ENCODE peak calls at places on chromosomes 11 and 22, in four cellular contexts. One of them, this sample, is unnamed.

GRCh38 chr22:50206599-50206998 is 5.8 kb downstream of the SELENOO start:
- DNase-seq in heart right ventricle: peak; percentile 68
- DNase-seq in astrocyte of the spinal cord: no peak
- DNase-seq in lower leg skin: no peak
- DNase-seq in this sample: peak; percentile 87

GRCh38 chr22:46619240-46619829 is 851 bp upstream of the GRAMD4 start:
- DNase-seq in heart right ventricle: no peak
- DNase-seq in astrocyte of the spinal cord: peak; percentile 66
- DNase-seq in lower leg skin: no peak
- DNase-seq in this sample: no peak

GRCh38 chr11:3807856-3808845 is at the start of gene PGAP2:
- DNase-seq in heart right ventricle: peak; percentile 56
- DNase-seq in astrocyte of the spinal cord: peak; percentile 31
- DNase-seq in lower leg skin: peak; percentile 46
- DNase-seq in this sample: peak; percentile 48

GRCh38 chr11:111665779-111666178 is 63.5 kb downstream of the SIK2 start:
- DNase-seq in heart right ventricle: no peak
- DNase-seq in astrocyte of the spinal cord: peak; percentile 63
- DNase-seq in lower leg skin: no peak
- DNase-seq in this sample: peak; percentile 60

GRCh38 chr11:1196516-1197391 is 26.1 kb upstream of the MUC5B start:
- DNase-seq in heart right ventricle: peak; percentile 1
- DNase-seq in astrocyte of the spinal cord: no peak
- DNase-seq in lower leg skin: no peak
- DNase-seq in this sample: no peak

GRCh38 chr22:37186997-37187522 is 987 bp downstream of the C1QTNF6 start:
- DNase-seq in heart right ventricle: no peak
- DNase-seq in astrocyte of the spinal cord: no peak
- DNase-seq in lower leg skin: no peak
- DNase-seq in this sample: peak; percentile 31

GRCh38 chr22:30027169-30027568 is 53.1 kb upstream of the HORMAD2 start:
- DNase-seq in heart right ventricle: no peak
- DNase-seq in astrocyte of the spinal cord: no peak
- DNase-seq in lower leg skin: no peak
- DNase-seq in this sample: no peak

GRCh38 chr11:119450590-119450989 is 27.6 kb upstream of the THY1 start:
- DNase-seq in heart right ventricle: no peak
- DNase-seq in astrocyte of the spinal cord: no peak
- DNase-seq in lower leg skin: no peak
- DNase-seq in this sample: peak; percentile 26

GRCh38 chr22:31102441-31103081 is 4.8 kb downstream of the SELENOM start:
- DNase-seq in heart right ventricle: peak; percentile 47
- DNase-seq in astrocyte of the spinal cord: peak; percentile 83
- DNase-seq in lower leg skin: peak; percentile 81
- DNase-seq in this sample: peak; percentile 99

GRCh38 chr11:128130052-128130451 is 457.3 kb downstream of the ETS1 start:
- DNase-seq in heart right ventricle: no peak
- DNase-seq in astrocyte of the spinal cord: no peak
- DNase-seq in lower leg skin: no peak
- DNase-seq in this sample: no peak

GRCh38 chr11:69001301-69002081 is 11.6 kb downstream of the MRGPRF start:
- DNase-seq in heart right ventricle: peak; percentile 3
- DNase-seq in astrocyte of the spinal cord: no peak
- DNase-seq in lower leg skin: no peak
- DNase-seq in this sample: no peak

GRCh38 chr11:48107188-48107704 is 109.4 kb upstream of the OR4B1 start:
- DNase-seq in heart right ventricle: no peak
- DNase-seq in astrocyte of the spinal cord: no peak
- DNase-seq in lower leg skin: no peak
- DNase-seq in this sample: no peak

GRCh38 chr11:75969626-75970308 is 154.8 kb downstream of the UVRAG start:
- DNase-seq in heart right ventricle: no peak
- DNase-seq in astrocyte of the spinal cord: peak; percentile 30
- DNase-seq in lower leg skin: no peak
- DNase-seq in this sample: peak; percentile 69

GRCh38 chr11:45798793-45799441 is 6.0 kb upstream of the SLC35C1 start:
- DNase-seq in heart right ventricle: no peak
- DNase-seq in astrocyte of the spinal cord: no peak
- DNase-seq in lower leg skin: no peak
- DNase-seq in this sample: peak; percentile 95

GRCh38 chr22:47369431-47370015 is 607.1 kb downstream of the TBC1D22A start:
- DNase-seq in heart right ventricle: no peak
- DNase-seq in astrocyte of the spinal cord: no peak
- DNase-seq in lower leg skin: no peak
- DNase-seq in this sample: no peak

DNA sequence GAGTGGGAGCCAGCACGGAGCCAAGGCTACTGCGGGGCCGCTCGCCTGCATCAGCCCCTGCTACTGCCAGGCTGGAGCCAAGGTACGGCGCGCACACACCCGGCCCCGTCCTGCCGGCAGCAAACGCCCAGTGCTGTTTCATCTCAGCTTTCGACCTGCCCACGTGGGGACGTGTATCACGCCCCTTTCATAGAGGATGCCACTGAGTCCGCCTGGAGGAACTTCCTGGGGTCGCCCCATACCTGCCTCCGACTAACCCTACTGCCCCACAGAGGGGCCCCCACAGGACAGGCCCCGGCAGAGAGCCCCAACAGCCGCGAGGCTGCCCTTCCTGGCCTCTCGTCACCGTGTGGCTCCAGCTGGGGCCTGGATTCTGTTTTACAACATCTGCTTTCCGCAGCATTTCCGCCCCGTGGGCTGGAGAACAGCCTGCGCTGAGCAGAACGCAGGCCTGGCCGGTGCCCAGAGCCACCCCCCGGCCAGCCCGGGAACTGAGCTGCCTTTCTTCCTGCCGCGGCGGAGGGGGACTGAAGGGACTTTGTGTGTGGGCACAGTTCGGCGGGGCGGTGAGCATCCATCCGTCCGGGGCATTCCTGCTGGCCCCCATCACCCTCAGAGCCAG is 22.9 kb upstream of the ARHGAP8 start:
- DNase-seq in heart right ventricle: peak; percentile 66
- DNase-seq in astrocyte of the spinal cord: peak; percentile 50
- DNase-seq in lower leg skin: no peak
- DNase-seq in this sample: peak; percentile 86
- H3K4me3 ChIP-seq in heart right ventricle: peak overlapping the region; percentile 8
- H3K4me3 ChIP-seq in astrocyte of the spinal cord: no peak overlapping the region
- H3K4me3 ChIP-seq in lower leg skin: no peak overlapping the region
- H3K4me3 ChIP-seq in this sample: no peak overlapping the region

DNA sequence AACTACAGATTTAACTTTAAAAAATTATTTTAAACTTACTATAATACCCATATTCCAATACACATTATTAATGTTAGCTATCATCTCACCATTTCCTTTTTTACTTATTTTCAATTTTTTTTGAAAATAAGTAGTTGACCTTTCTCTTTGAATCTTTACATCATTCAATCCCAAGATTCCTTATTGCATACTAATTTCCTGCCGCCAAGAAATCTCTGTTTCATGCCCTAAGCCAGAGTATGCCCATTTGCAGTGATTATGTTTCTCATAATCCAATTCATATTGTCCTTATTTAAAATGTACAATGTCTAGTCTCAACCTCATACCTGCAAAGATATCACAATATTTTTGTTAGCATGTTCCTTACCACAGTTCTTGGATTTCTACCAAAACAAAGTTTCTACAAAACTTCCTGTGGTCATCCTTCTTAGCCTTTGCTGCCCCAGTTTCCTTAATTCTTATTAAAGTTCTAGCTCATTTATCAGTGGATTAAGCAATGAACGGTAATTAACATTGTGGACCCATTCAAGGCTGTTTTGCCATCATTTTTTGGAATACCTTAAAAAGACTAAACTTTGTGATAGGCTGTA is 75.3 kb downstream of the CD44 start:
- DNase-seq in heart right ventricle: no peak
- DNase-seq in astrocyte of the spinal cord: no peak
- DNase-seq in lower leg skin: no peak
- DNase-seq in this sample: peak; percentile 28
- TF ChIP-seq CTCF in heart right ventricle: no peak
- TF ChIP-seq CTCF in astrocyte of the spinal cord: no peak
- TF ChIP-seq CTCF in lower leg skin: no peak
- TF ChIP-seq CTCF in this sample: no peak

GRCh38 chr11:66614073-66614472 is 2.4 kb upstream of the RBM14 start:
- DNase-seq in heart right ventricle: no peak
- DNase-seq in astrocyte of the spinal cord: no peak
- DNase-seq in lower leg skin: no peak
- DNase-seq in this sample: peak; percentile 54

GRCh38 chr11:66624450-66624849 is 8.0 kb downstream of the RBM14 start:
- DNase-seq in heart right ventricle: no peak
- DNase-seq in astrocyte of the spinal cord: no peak
- DNase-seq in lower leg skin: no peak
- DNase-seq in this sample: no peak

GRCh38 chr11:66616379-66617147 is at the start of gene RBM14:
- DNase-seq in heart right ventricle: peak; percentile 99
- DNase-seq in astrocyte of the spinal cord: peak; percentile 99
- DNase-seq in lower leg skin: peak; percentile 98
- DNase-seq in this sample: peak; percentile 99

GRCh38 chr11:66617148-66617814 is 851 bp downstream of the RBM14 start:
- DNase-seq in heart right ventricle: peak; percentile 80
- DNase-seq in astrocyte of the spinal cord: no peak
- DNase-seq in lower leg skin: peak; percentile 71
- DNase-seq in this sample: no peak

DNA sequence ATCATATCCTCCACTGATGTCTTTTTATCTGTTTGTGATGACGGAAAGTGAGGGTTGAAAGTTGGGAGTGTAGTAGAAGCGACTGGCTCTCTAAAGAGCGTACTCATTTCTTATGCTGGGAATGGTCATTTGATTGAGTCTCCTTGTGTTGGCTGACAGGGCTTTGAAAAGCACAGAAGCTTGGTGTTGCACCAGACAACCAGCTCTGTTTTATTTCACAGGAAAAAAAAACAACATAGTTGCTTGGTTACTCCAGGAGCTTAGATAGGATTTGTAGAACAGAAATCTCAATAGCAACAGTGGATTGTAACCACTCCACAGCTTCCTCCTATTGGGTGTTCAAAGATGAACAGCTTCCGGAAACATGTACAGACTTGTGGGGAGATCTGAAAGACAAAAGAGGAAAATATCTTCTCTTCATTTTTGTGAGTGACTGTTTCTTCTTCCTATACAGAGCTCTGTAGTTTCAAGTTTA is 2.7 kb downstream of the RBM14 start:
- DNase-seq in heart right ventricle: no peak
- DNase-seq in astrocyte of the spinal cord: peak; percentile 74
- DNase-seq in lower leg skin: no peak
- DNase-seq in this sample: peak; percentile 93
- H3K4me3 ChIP-seq in heart right ventricle: peak overlapping the region; percentile 81
- H3K4me3 ChIP-seq in astrocyte of the spinal cord: peak overlapping the region; percentile 91
- H3K4me3 ChIP-seq in lower leg skin: no peak overlapping the region
- H3K4me3 ChIP-seq in this sample: peak overlapping the region; percentile 81

GRCh38 chr11:78957481-78958245 is 383.0 kb upstream of the NARS2 start:
- DNase-seq in heart right ventricle: no peak
- DNase-seq in astrocyte of the spinal cord: peak; percentile 41
- DNase-seq in lower leg skin: no peak
- DNase-seq in this sample: peak; percentile 79

GRCh38 chr11:78958444-78958843 is 383.8 kb upstream of the NARS2 start:
- DNase-seq in heart right ventricle: no peak
- DNase-seq in astrocyte of the spinal cord: no peak
- DNase-seq in lower leg skin: no peak
- DNase-seq in this sample: no peak

GRCh38 chr11:78961938-78962701 is 387.5 kb upstream of the NARS2 start:
- DNase-seq in heart right ventricle: no peak
- DNase-seq in astrocyte of the spinal cord: peak; percentile 71
- DNase-seq in lower leg skin: no peak
- DNase-seq in this sample: no peak

GRCh38 chr11:78961186-78961782 is 386.6 kb upstream of the NARS2 start:
- DNase-seq in heart right ventricle: peak; percentile 17
- DNase-seq in astrocyte of the spinal cord: peak; percentile 33
- DNase-seq in lower leg skin: no peak
- DNase-seq in this sample: peak; percentile 23
- TF ChIP-seq CTCF in heart right ventricle: peak; percentile 46
- TF ChIP-seq CTCF in astrocyte of the spinal cord: peak; percentile 64
- TF ChIP-seq CTCF in lower leg skin: no peak
- TF ChIP-seq CTCF in this sample: peak; percentile 44

GRCh38 chr11:72037554-72038311 is 39.0 kb downstream of the IL18BP start:
- DNase-seq in heart right ventricle: no peak
- DNase-seq in astrocyte of the spinal cord: no peak
- DNase-seq in lower leg skin: no peak
- DNase-seq in this sample: peak; percentile 24

GRCh38 chr11:72040497-72041363 is 39.6 kb downstream of the NUMA1 start:
- DNase-seq in heart right ventricle: peak; percentile 96
- DNase-seq in astrocyte of the spinal cord: peak; percentile 97
- DNase-seq in lower leg skin: peak; percentile 96
- DNase-seq in this sample: peak; percentile 97

GRCh38 chr11:72038491-72038890 is 39.8 kb downstream of the IL18BP start:
- DNase-seq in heart right ventricle: peak; percentile 75
- DNase-seq in astrocyte of the spinal cord: peak; percentile 84
- DNase-seq in lower leg skin: peak; percentile 78
- DNase-seq in this sample: peak; percentile 84

GRCh38 chr11:72041364-72042058 is 38.8 kb downstream of the NUMA1 start:
- DNase-seq in heart right ventricle: peak; percentile 78
- DNase-seq in astrocyte of the spinal cord: peak; percentile 82
- DNase-seq in lower leg skin: peak; percentile 73
- DNase-seq in this sample: peak; percentile 88

DNA sequence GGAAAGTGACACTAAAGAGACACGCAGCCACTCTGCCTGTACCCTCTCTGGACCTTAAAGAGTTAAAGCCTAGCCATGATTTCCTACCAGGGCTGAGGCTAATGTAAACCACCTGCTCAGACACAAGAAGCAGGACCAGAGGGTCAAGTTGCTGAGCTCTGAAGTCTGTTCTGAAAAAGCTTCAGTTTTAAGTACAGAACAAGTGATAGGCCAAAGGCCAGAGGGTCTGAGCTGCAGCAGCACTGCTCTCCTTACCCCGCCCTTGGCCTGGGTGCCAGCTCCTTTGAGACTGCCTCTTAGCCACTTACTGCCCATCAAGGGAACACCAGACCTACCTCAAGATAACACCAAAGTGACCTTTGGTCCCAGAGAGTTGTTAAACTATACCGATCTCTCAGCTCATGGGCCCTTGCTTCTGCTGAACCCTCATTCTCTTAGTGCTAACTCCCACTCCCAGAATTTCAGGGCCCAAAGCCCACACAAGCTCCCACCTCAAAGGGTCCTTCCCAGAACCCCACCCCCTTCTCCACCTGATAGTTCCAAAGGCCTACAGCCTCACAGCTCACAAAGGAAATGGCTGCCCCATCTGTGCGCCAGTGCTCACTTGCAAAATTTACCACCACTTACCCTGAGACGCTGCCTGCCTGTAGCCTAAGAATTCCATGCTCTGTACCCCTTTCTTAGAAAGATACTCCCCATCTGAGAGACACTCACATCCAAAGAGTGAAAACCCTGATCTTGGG is 40.6 kb downstream of the IL18BP start:
- DNase-seq in heart right ventricle: no peak
- DNase-seq in astrocyte of the spinal cord: peak; percentile 42
- DNase-seq in lower leg skin: no peak
- DNase-seq in this sample: peak; percentile 78
- H3K4me3 ChIP-seq in heart right ventricle: peak overlapping the region; percentile 69
- H3K4me3 ChIP-seq in astrocyte of the spinal cord: peak overlapping the region; percentile 73
- H3K4me3 ChIP-seq in lower leg skin: peak overlapping the region; percentile 53
- H3K4me3 ChIP-seq in this sample: peak overlapping the region; percentile 69